ENCODE peak calls at places on chromosomes 5 and 9, in six cellular contexts. Y, N, R, Z, L and B are unnamed samples.

GRCh38 chr9:81791076-81791475 is 101.7 kb upstream of the TLE1 start:
- DNase-seq in Y (no peak), N (no peak), R (no peak), Z (no peak), L (no peak), B (no peak)

GRCh38 chr9:89178162-89179120 is at the start of gene SHC3:
- DNase-seq in Y (no peak), N (no peak), R (no peak), Z (peak), L (no peak), B (peak)

GRCh38 chr9:130898552-130898852 is 1.9 kb upstream of the QRFP start:
- DNase-seq in Y (no peak), N (no peak), R (no peak), Z (no peak), L (no peak), B (no peak)

GRCh38 chr5:30960041-30960440 is 233.4 kb upstream of the CDH6 start:
- DNase-seq in Y (no peak), N (no peak), R (no peak), Z (no peak), L (no peak), B (peak)

GRCh38 chr9:115359011-115359780 is 241.2 kb upstream of the TNC start:
- DNase-seq in Y (no peak), N (no peak), R (no peak), Z (no peak), L (no peak), B (no peak)

GRCh38 chr9:100602302-100602930 is 24.5 kb downstream of the CAVIN4 start:
- DNase-seq in Y (no peak), N (peak), R (no peak), Z (peak), L (no peak), B (peak)

GRCh38 chr5:163696270-163696887 is 191.0 kb downstream of the MAT2B start:
- DNase-seq in Y (no peak), N (peak), R (no peak), Z (peak), L (no peak), B (peak)

GRCh38 chr5:170439246-170439943 is 50.2 kb upstream of the KCNMB1 start:
- DNase-seq in Y (no peak), N (no peak), R (no peak), Z (no peak), L (no peak), B (no peak)

GRCh38 chr9:114588150-114588663 is 638 bp downstream of the ATP6V1G1 start:
- DNase-seq in Y (no peak), N (peak), R (no peak), Z (no peak), L (no peak), B (no peak)

GRCh38 chr5:176553260-176554085 is 4.3 kb downstream of the CDHR2 start:
- DNase-seq in Y (no peak), N (no peak), R (no peak), Z (no peak), L (no peak), B (no peak)

GRCh38 chr9:20898885-20899554 is 132.4 kb downstream of the HACD4 start:
- DNase-seq in Y (no peak), N (peak), R (no peak), Z (no peak), L (no peak), B (no peak)

GRCh38 chr9:90219548-90220118 is 423.0 kb downstream of the DIRAS2 start:
- DNase-seq in Y (no peak), N (no peak), R (no peak), Z (peak), L (no peak), B (peak)

GRCh38 chr9:81771606-81772005 is 82.3 kb upstream of the TLE1 start:
- DNase-seq in Y (no peak), N (peak), R (no peak), Z (no peak), L (no peak), B (no peak)

GRCh38 chr5:83718195-83718825 is 2.3 kb downstream of the HAPLN1 start:
- DNase-seq in Y (no peak), N (peak), R (no peak), Z (peak), L (no peak), B (peak)

GRCh38 chr5:83059341-83059740 is 17.9 kb downstream of the TMEM167A start:
- DNase-seq in Y (no peak), N (no peak), R (no peak), Z (no peak), L (no peak), B (no peak)

GRCh38 chr9:83299094-83299493 is 236.2 kb upstream of the RASEF start:
- DNase-seq in Y (no peak), N (no peak), R (no peak), Z (no peak), L (no peak), B (no peak)

GRCh38 chr9:97819735-97820134 is 33.3 kb upstream of the FOXE1 start:
- DNase-seq in Y (no peak), N (no peak), R (no peak), Z (no peak), L (no peak), B (no peak)

GRCh38 chr5:118981783-118982182 is 6.6 kb downstream of the DTWD2 start:
- DNase-seq in Y (no peak), N (no peak), R (no peak), Z (no peak), L (no peak), B (no peak)

GRCh38 chr5:90802695-90803317 is 244.2 kb downstream of the ADGRV1 start:
- DNase-seq in Y (no peak), N (peak), R (no peak), Z (peak), L (no peak), B (peak)